ENCODE peak calls at places on chromosomes 16 and 17, in four cellular contexts. B, P, I and U are unnamed samples. For H3K4me1, the result is how much of the 10 kb centered on the place peaks cover.

GRCh38 chr16:79600636-79601091 is at the start of gene MAF:
- DNase-seq in B (peak), I (peak), P (peak), U (peak)

GRCh38 chr17:14672830-14673229 is 371.9 kb downstream of the HS3ST3B1 start:
- DNase-seq in B (no peak), P (no peak), I (no peak), U (no peak)

GRCh38 chr17:58710948-58711552 is 18.6 kb downstream of the RAD51C start:
- DNase-seq in I (no peak), B (peak), P (peak), U (peak)

GRCh38 chr17:63442549-63443035 is 3.5 kb downstream of the CYB561 start:
- DNase-seq in I (no peak), P (no peak), B (no peak), U (peak)

GRCh38 chr17:30964878-30965277 is 6.0 kb upstream of the RNF135 start:
- DNase-seq in B (peak), P (no peak), I (peak), U (no peak)

GRCh38 chr16:21634216-21634615 is 18.2 kb downstream of the IGSF6 start:
- DNase-seq in I (no peak), P (no peak), B (no peak), U (no peak)

GRCh38 chr17:32943647-32944191 is 15.8 kb downstream of the TMEM98 start:
- DNase-seq in P (no peak), I (peak), B (no peak), U (no peak)

GRCh38 chr17:50516980-50517379 is 8.7 kb downstream of the MYCBPAP start:
- DNase-seq in I (no peak), B (no peak), P (no peak), U (no peak)

GRCh38 chr16:20826039-20826566 is 19.8 kb downstream of the REXO5 start:
- DNase-seq in I (no peak), P (no peak), B (peak), U (no peak)

GRCh38 chr16:88061346-88062110 is 110.3 kb downstream of the BANP start:
- DNase-seq in I (no peak), B (no peak), P (no peak), U (no peak)

GRCh38 chr16:82824408-82824807 is 197.6 kb downstream of the CDH13 start:
- DNase-seq in B (no peak), P (no peak), I (no peak), U (no peak)

GRCh38 chr17:15342460-15342859 is 1.1 kb upstream of the TEKT3 start:
- DNase-seq in I (no peak), P (no peak), B (no peak), U (no peak)

GRCh38 chr17:12665263-12666210 is at the start of gene MYOCD:
- DNase-seq in I (peak), B (peak), P (no peak), U (peak)

GRCh38 chr16:86918637-86919036 is 340.3 kb downstream of the FOXL1 start:
- DNase-seq in I (no peak), P (no peak), B (no peak), U (no peak)

GRCh38 chr17:77311371-77311981 is 170.7 kb downstream of the SEC14L1 start:
- DNase-seq in B (no peak), I (no peak), P (no peak), U (no peak)

GRCh38 chr16:50202926-50203624 is 50.0 kb downstream of the TENT4B start:
- DNase-seq in I (no peak), B (no peak), P (no peak), U (peak)

GRCh38 chr16:69404275-69404805 is 18.5 kb upstream of the TERF2 start:
- DNase-seq in I (peak), P (no peak), B (peak), U (peak)

GRCh38 chr16:53142823-53143568 is 88.2 kb downstream of the CHD9 start:
- DNase-seq in I (no peak), P (no peak), B (no peak), U (no peak)

GRCh38 chr17:7045492-7046126 is 1.7 kb upstream of the SLC16A11 start:
- DNase-seq in P (peak), B (peak), I (no peak), U (peak)

GRCh38 chr17:39671651-39672521 is 3.6 kb downstream of the PNMT start:
- DNase-seq in I (peak), B (peak), P (no peak), U (no peak)

GRCh38 chr17:7207120-7208001 is 12.3 kb downstream of the DLG4 start:
- DNase-seq in B (no peak), P (no peak), I (no peak), U (no peak)

GRCh38 chr16:64469906-64470702 is 651.8 kb downstream of the CDH11 start:
- DNase-seq in P (no peak), I (no peak), B (no peak), U (no peak)

GRCh38 chr17:9228408-9229159 is 207.3 kb downstream of the NTN1 start:
- DNase-seq in P (no peak), B (no peak), I (no peak), U (no peak)

GRCh38 chr16:2022723-2023097 is 3.1 kb downstream of the NPW start:
- DNase-seq in I (no peak), B (no peak), P (peak), U (peak)

GRCh38 chr17:50882851-50883250 is 16.7 kb upstream of the TOB1 start:
- DNase-seq in P (no peak), I (no peak), B (no peak), U (no peak)

GRCh38 chr17:43006639-43007551 is at the start of gene IFI35:
- DNase-seq in I (peak), P (peak), B (peak), U (peak)

GRCh38 chr16:57667526-57668258 is 414 bp upstream of the ADGRG3 start:
- DNase-seq in B (peak), I (peak), P (no peak), U (no peak)

GRCh38 chr16:23691483-23692189 is 12.9 kb downstream of the PLK1 start:
- DNase-seq in P (no peak), I (no peak), B (no peak), U (no peak)

GRCh38 chr17:9177212-9177611 is 155.9 kb downstream of the NTN1 start:
- DNase-seq in I (no peak), P (no peak), B (no peak), U (no peak)

GRCh38 chr17:29927546-29927945 is 2.5 kb downstream of the SSH2 start:
- DNase-seq in I (no peak), B (no peak), P (no peak), U (no peak)

GRCh38 chr16:9091867-9092281 is 430 bp downstream of the HAPSTR1 start:
- DNase-seq in P (peak), B (peak), I (peak), U (peak)

DNA sequence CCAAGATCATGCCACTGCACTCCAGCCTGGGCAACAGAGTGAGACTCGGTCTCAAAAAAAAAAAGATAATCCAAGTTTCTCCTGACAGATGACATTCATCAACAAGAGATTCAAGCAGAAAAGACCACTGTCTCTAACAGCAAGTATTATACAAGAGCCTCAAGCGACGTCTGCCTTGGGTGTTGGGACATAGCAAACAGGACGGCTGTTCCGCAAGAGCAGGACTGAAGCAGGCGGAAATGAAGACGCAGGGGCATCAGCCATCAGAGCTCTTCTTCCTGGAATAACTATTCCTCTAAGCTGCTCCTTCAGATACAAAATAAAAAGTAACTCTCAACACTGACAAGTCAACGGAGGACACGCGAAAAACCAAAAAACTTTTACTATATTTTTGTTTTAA is 54.0 kb downstream of the ANKRD11 start:
- DNase-seq in P (no peak), B (no peak), I (no peak), U (no peak)
- H3K4me1 ChIP-seq in P (half or more), B (half or more), I (under half), U (under half)

GRCh38 chr16:31537362-31537921 is 9.7 kb downstream of the AHSP start:
- DNase-seq in I (no peak), B (no peak), P (no peak), U (no peak)
- H3K4me3 ChIP-seq in I (peak), B (peak), P (no peak), U (no peak)

DNA sequence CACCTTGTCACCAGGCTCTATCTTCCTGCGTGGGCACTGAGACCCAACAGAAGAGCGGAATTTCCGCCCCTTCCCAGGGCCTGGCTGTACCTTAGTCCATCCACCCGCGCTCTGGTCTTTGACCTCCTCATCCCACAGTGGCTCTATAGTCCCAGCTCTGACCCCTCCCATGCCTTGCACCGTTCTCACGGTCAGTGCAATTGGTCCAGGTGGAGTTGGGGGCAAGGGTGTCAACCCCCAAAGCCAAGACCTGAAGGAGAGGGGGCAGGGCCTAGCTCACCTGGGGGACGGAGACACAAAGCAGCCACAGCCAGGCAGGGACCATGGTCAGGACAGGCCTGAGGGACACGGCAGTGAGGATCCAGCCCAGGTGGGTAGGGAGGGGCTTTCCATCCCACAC is 944 bp downstream of the CDH16 start:
- DNase-seq in I (no peak), B (no peak), P (no peak), U (no peak)
- H3K4me1 ChIP-seq in I (under half), B (under half), P (under half), U (under half)

GRCh38 chr17:49021768-49022103 is 24.6 kb downstream of the IGF2BP1 start:
- DNase-seq in P (no peak), B (no peak), I (no peak), U (no peak)
- H3K4me3 ChIP-seq in P (no peak), B (no peak), I (no peak), U (no peak)

GRCh38 chr16:27445502-27446175 is 43.7 kb downstream of the IL21R start:
- DNase-seq in I (no peak), B (no peak), P (no peak), U (no peak)
- H3K4me1 ChIP-seq in I (under half), B (under half), P (half or more), U (under half)

GRCh38 chr17:75571197-75571884 is 16.3 kb upstream of the MYO15B start:
- DNase-seq in B (peak), P (no peak), I (no peak), U (no peak)
- H3K4me3 ChIP-seq in B (no peak), P (no peak), I (no peak), U (no peak)